ENCODE peak calls at places on chromosomes 16 and 17, in six cellular contexts. M, C, W, I, R and D are unnamed samples.

GRCh38 chr16:19644877-19645276 is 73.2 kb downstream of the KNOP1 start:
- DNase-seq in I (peak; percentile 83), M (no peak), R (peak; percentile 86), C (no peak), W (peak; percentile 86), D (peak; percentile 48)

GRCh38 chr16:20042848-20043247 is 30.8 kb downstream of the GPR139 start:
- DNase-seq in R (no peak), W (no peak), I (no peak), M (no peak), C (no peak), D (no peak)

GRCh38 chr16:17469011-17469741 is 1.6 kb downstream of the XYLT1 start:
- DNase-seq in W (peak; percentile 29), M (no peak), I (no peak), R (no peak), C (peak; percentile 30), D (peak; percentile 72)

GRCh38 chr17:6780001-6780400 is 4.0 kb downstream of the FBXO39 start:
- DNase-seq in I (no peak), C (no peak), M (no peak), R (no peak), W (no peak), D (no peak)

GRCh38 chr17:4898351-4898750 is 985 bp upstream of the C17orf107 start:
- DNase-seq in C (no peak), W (no peak), R (no peak), I (no peak), M (no peak), D (no peak)

GRCh38 chr17:63295288-63295687 is 150.8 kb downstream of the CYB561 start:
- DNase-seq in C (no peak), I (no peak), R (no peak), M (no peak), W (peak; percentile 23), D (no peak)

GRCh38 chr16:21267298-21267697 is 10.8 kb downstream of the CRYM start:
- DNase-seq in I (no peak), M (no peak), C (no peak), W (no peak), R (no peak), D (no peak)

GRCh38 chr16:55571-56136 is 2.0 kb downstream of the SNRNP25 start:
- DNase-seq in M (no peak), I (no peak), W (no peak), R (peak; percentile 10), C (no peak), D (no peak)

GRCh38 chr16:2775765-2776499 is 1.1 kb downstream of the ELOB start:
- DNase-seq in W (no peak), M (no peak), I (no peak), C (no peak), R (no peak), D (no peak)

GRCh38 chr16:88759245-88759975 is 25.6 kb downstream of the PIEZO1 start:
- DNase-seq in W (peak; percentile 48), I (no peak), C (no peak), M (no peak), R (no peak), D (peak; percentile 39)

GRCh38 chr17:43216762-43217613 is 5.3 kb downstream of the TMEM106A start:
- DNase-seq in C (no peak), W (no peak), R (no peak), I (peak; percentile 2), M (no peak), D (no peak)

GRCh38 chr16:82865412-82865811 is 238.6 kb downstream of the CDH13 start:
- DNase-seq in C (no peak), W (no peak), M (no peak), I (no peak), R (no peak), D (no peak)

GRCh38 chr17:29389994-29390855 is at the start of gene TAOK1:
- DNase-seq in C (peak; percentile 96), R (peak; percentile 100), M (peak; percentile 52), W (peak; percentile 99), I (peak; percentile 99), D (peak; percentile 98)

GRCh38 chr17:35010093-35010492 is 29.8 kb downstream of the LIG3 start:
- DNase-seq in C (no peak), W (no peak), M (no peak), I (no peak), R (no peak), D (no peak)

GRCh38 chr17:45788057-45788456 is 3.9 kb downstream of the CRHR1 start:
- DNase-seq in R (no peak), W (no peak), M (no peak), I (no peak), C (no peak), D (no peak)

GRCh38 chr17:30586818-30587595 is 109.8 kb downstream of the GOSR1 start:
- DNase-seq in W (peak; percentile 46), R (no peak), C (no peak), M (no peak), I (no peak), D (peak; percentile 46)

GRCh38 chr17:6269474-6269873 is 165.4 kb downstream of the AIPL1 start:
- DNase-seq in C (peak; percentile 4), W (peak; percentile 12), M (no peak), I (no peak), R (peak; percentile 22), D (peak; percentile 53)

GRCh38 chr16:89478576-89479221 is 11.7 kb downstream of the ANKRD11 start:
- DNase-seq in R (no peak), W (no peak), C (no peak), M (no peak), I (no peak), D (no peak)

GRCh38 chr17:27569257-27569722 is 61.7 kb upstream of the LGALS9 start:
- DNase-seq in R (no peak), I (no peak), C (no peak), W (peak; percentile 43), M (no peak), D (no peak)

GRCh38 chr17:45123076-45123770 is 9.1 kb downstream of the PLCD3 start:
- DNase-seq in R (no peak), I (no peak), M (no peak), C (no peak), W (no peak), D (no peak)

GRCh38 chr17:72501404-72502110 is 380.7 kb downstream of the SOX9 start:
- DNase-seq in C (no peak), I (no peak), W (no peak), R (no peak), M (no peak), D (no peak)

GRCh38 chr17:30187528-30187927 is 48.0 kb downstream of the SLC6A4 start:
- DNase-seq in W (no peak), I (no peak), M (no peak), R (no peak), C (no peak), D (no peak)

GRCh38 chr16:14487579-14487978 is 142.5 kb downstream of the PARN start:
- DNase-seq in M (no peak), C (no peak), R (no peak), I (no peak), W (no peak), D (no peak)

GRCh38 chr16:19168173-19169080 is at the start of gene SYT17:
- DNase-seq in W (no peak), I (peak; percentile 29), C (no peak), M (no peak), R (peak; percentile 19), D (no peak)

GRCh38 chr17:36932383-36933173 is 4.7 kb upstream of the LHX1 start:
- DNase-seq in W (no peak), R (no peak), I (no peak), M (no peak), C (no peak), D (no peak)

DNA sequence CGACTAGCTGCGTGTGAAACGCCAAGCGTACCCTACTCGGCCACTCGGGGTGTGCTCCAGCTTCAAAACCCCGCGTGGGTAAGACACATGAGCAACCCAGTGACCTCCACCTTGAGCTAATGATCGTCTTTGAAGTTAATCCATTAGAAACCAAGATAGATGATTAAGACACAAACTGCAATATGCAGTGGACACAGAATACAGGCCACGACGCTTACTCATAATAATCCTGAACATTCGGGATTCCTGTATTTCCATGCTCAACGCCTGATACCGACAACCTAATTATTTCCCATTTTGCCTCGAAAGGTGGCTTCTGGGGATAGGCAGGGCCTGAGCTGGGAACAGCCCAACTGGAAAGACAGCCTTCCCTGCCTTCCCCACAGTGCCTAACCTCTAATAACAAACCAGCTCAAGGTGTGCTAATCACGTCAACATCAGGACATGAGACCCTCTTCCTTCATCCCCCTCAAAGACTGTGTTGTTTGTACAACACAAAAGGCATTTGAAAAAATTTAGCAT is 504 bp upstream of the COPRS start:
- DNase-seq in I (no peak), C (no peak), W (no peak), M (no peak), R (no peak), D (no peak)
- H3K4me3 ChIP-seq in I (peak overlapping the region; percentile 76), C (peak overlapping the region; percentile 55), W (peak overlapping the region; percentile 48), M (peak overlapping the region; percentile 87), R (peak overlapping the region; percentile 82), D (peak overlapping the region; percentile 44)

DNA sequence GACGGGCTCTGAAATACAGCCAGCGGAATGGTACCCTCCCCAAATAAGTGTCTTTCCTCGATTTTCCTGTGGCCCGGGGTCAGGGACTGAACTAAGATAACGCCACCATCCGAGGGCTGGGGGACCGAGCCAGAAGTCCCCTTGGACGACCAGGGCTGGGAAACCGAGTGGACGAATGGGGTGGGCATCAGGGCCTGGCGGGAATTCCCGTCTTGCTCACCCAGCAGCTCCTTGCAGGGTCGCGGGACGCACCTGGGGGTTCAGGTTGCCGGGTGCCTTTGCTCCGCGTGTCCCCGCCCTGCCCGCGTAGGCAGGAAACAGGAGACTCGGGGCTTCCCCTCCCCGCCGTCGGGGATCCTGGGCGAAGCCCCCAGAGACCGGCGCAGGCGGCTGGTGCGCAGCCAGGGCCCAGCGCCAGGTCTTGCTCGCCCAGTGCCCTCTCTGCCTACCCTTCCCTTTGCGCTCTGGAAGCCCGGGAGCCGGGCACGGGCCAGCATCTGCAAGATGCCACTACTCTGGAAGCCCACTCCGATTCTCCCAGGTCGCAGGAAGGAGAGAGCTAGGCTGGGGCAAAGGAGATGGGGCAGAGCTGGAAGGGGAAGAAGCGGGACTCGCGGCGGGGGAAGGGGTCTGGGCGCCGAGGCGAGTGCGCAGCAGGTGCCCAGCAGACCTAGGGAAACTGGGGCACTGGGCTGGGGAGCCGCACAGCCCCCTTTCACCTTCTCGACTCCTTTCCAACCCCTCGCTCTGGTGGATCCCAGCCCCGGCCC is 729 bp upstream of the GRIN2C start:
- DNase-seq in W (no peak), M (no peak), C (no peak), I (no peak), R (no peak), D (no peak)
- H3K4me3 ChIP-seq in W (no peak overlapping the region), M (no peak overlapping the region), C (no peak overlapping the region), I (peak overlapping the region; percentile 51), R (peak overlapping the region; percentile 60), D (no peak overlapping the region)

GRCh38 chr16:86578056-86578455 is 293 bp upstream of the FOXL1 start:
- DNase-seq in M (no peak), R (no peak), W (no peak), I (no peak), C (peak; percentile 97), D (peak; percentile 92)
- H3K4me3 ChIP-seq in M (no peak overlapping the region), R (peak overlapping the region; percentile 66), W (peak overlapping the region; percentile 67), I (peak overlapping the region; percentile 62), C (peak overlapping the region; percentile 86), D (peak overlapping the region; percentile 78)

DNA sequence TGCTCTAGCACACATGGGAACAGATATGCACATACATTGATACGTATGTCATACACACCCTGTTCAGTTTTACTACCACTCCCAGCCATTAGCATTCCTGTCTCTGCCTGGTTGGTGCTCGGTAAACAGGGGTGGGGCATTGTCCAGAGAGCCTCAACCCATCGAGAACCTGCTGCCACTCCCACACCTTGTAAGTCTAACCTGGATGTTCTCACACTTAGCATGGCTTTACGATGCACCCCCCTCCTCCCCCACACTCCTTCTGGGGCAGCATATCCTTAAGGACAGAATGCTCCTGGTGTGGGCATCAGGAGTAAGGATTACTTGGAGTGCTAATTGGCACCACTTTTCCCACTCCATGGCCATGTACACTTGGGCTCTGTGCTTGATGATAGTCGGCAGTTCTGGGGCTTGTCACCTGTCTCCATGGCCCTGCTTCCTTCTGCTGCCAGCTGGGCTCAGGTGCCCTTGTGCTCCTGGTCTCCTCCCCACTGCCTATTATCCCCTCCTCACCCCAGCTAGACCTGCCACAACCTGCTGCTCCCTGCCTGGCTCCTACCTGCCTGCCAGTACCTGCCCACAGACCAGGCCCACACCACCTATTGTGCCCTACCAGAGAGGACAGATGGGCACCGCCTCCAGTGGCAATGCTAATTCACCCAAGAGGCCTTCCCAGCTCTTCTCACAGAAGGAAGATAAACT is 710 bp upstream of the RAPGEFL1 start:
- DNase-seq in I (no peak), C (no peak), R (no peak), W (no peak), M (no peak), D (no peak)
- H3K4me3 ChIP-seq in I (no peak overlapping the region), C (peak overlapping the region; percentile 10), R (peak overlapping the region; percentile 63), W (no peak overlapping the region), M (peak overlapping the region; percentile 84), D (no peak overlapping the region)